ENCODE peak calls at places on chromosomes 5 and 9, in five cellular contexts. I is HTR-8/SVneo; Z is NCI-H1417; F is germinal center; X is stimulated activated CD8-positive, alpha-beta memory T cell treated with anti-CD3 and anti-CD28 coated beads, Interleukin-7, amount 100 ng/mL, for 1 hour. Q is an unnamed sample.

GRCh38 chr5:154646841-154647759 is 108.1 kb upstream of the LARP1 start:
- DNase-seq in I (no peak), Z (no peak), F (peak), X (no peak), Q (peak)

GRCh38 chr5:126501448-126501847 is 78.2 kb downstream of the GRAMD2B start:
- DNase-seq in I (no peak), Z (no peak), F (no peak), X (no peak), Q (no peak)

GRCh38 chr9:127417130-127418036 is 6.8 kb upstream of the ZNF79 start:
- DNase-seq in I (no peak), Z (no peak), F (no peak), X (no peak), Q (no peak)

GRCh38 chr5:159531554-159532105 is 201.3 kb upstream of the IL12B start:
- DNase-seq in I (no peak), Z (no peak), F (no peak), X (no peak), Q (no peak)

GRCh38 chr5:88884435-88884877 is 1.5 kb upstream of the MEF2C start:
- DNase-seq in I (no peak), Z (no peak), F (no peak), X (no peak), Q (no peak)

GRCh38 chr5:142235050-142235797 is 89.6 kb downstream of the SPRY4 start:
- DNase-seq in I (no peak), Z (peak), F (no peak), X (no peak), Q (peak)

GRCh38 chr5:178116406-178116885 is 3.1 kb downstream of the N4BP3 start:
- DNase-seq in I (no peak), Z (no peak), F (peak), X (peak), Q (no peak)

GRCh38 chr9:124006448-124007156 is 5.0 kb upstream of the LHX2 start:
- DNase-seq in I (no peak), Z (no peak), F (no peak), X (no peak), Q (no peak)

GRCh38 chr9:113486327-113486726 is 22.8 kb downstream of the RGS3 start:
- DNase-seq in I (no peak), Z (no peak), F (no peak), X (no peak), Q (no peak)

GRCh38 chr9:127867356-127868277 is 9.9 kb downstream of the AK1 start:
- DNase-seq in I (no peak), Z (no peak), F (no peak), X (no peak), Q (no peak)

GRCh38 chr5:37900692-37901091 is 60.9 kb upstream of the GDNF start:
- DNase-seq in I (peak), Z (no peak), F (no peak), X (no peak), Q (no peak)

GRCh38 chr5:53109041-53109435 is 519 bp downstream of the MOCS2 start:
- DNase-seq in I (no peak), Z (no peak), F (no peak), X (no peak), Q (no peak)

GRCh38 chr5:35253582-35253981 is 23.3 kb upstream of the PRLR start:
- DNase-seq in I (no peak), Z (no peak), F (no peak), X (no peak), Q (no peak)

GRCh38 chr5:158376679-158377078 is 517.7 kb upstream of the CLINT1 start:
- DNase-seq in I (no peak), Z (no peak), F (no peak), X (no peak), Q (no peak)

GRCh38 chr9:98284754-98285153 is 29.3 kb upstream of the TBC1D2 start:
- DNase-seq in I (no peak), Z (no peak), F (no peak), X (no peak), Q (peak)

GRCh38 chr5:62692946-62693713 is 114.5 kb downstream of the LRRC70 start:
- DNase-seq in I (no peak), Z (peak), F (no peak), X (no peak), Q (no peak)

GRCh38 chr5:23440703-23441102 is 66.7 kb upstream of the PRDM9 start:
- DNase-seq in I (no peak), Z (no peak), F (no peak), X (no peak), Q (no peak)

GRCh38 chr5:143396353-143396940 is 7.0 kb downstream of the NR3C1 start:
- DNase-seq in I (no peak), Z (no peak), F (peak), X (no peak), Q (no peak)

GRCh38 chr5:134969166-134969565 is 1.5 kb downstream of the CATSPER3 start:
- DNase-seq in I (no peak), Z (no peak), F (no peak), X (no peak), Q (no peak)

GRCh38 chr9:129011170-129011569 is 17.0 kb downstream of the SH3GLB2 start:
- DNase-seq in I (no peak), Z (no peak), F (no peak), X (no peak), Q (no peak)

Q was measured in nephron progenitor cell.